ENCODE peak calls at places on chromosome 12, in nine cellular contexts. O, B, N, W, H, A, V, Y and L are unnamed samples.

GRCh38 chr12:63038361-63039100 is 103.6 kb upstream of the PPM1H start:
- DNase-seq in O (no peak), B (no peak), N (no peak), W (no peak), H (no peak), A (no peak), V (no peak), Y (no peak), L (no peak)

GRCh38 chr12:92421701-92422100 is 276.1 kb upstream of the BTG1 start:
- DNase-seq in O (no peak), B (no peak), N (peak; percentile 28), W (no peak), H (no peak), A (peak; percentile 61), V (no peak), Y (no peak), L (no peak)

GRCh38 chr12:122227341-122227740 is 1.5 kb upstream of the DIABLO start:
- DNase-seq in O (no peak), B (peak; percentile 84), N (no peak), W (no peak), H (no peak), A (no peak), V (no peak), Y (no peak), L (no peak)

GRCh38 chr12:1367731-1368285 is 226.6 kb downstream of the FBXL14 start:
- DNase-seq in O (no peak), B (no peak), N (peak; percentile 6), W (no peak), H (no peak), A (no peak), V (no peak), Y (no peak), L (no peak)

GRCh38 chr12:100741084-100741711 is 53.4 kb upstream of the ANO4 start:
- DNase-seq in O (no peak), B (no peak), N (peak; percentile 46), W (no peak), H (no peak), A (peak; percentile 26), V (no peak), Y (peak; percentile 47), L (no peak)

GRCh38 chr12:13864081-13864673 is 117.2 kb downstream of the GRIN2B start:
- DNase-seq in O (peak; percentile 86), B (peak; percentile 3), N (peak; percentile 78), W (peak; percentile 74), H (peak; percentile 69), A (peak; percentile 47), V (peak; percentile 67), Y (peak; percentile 83), L (no peak)

GRCh38 chr12:106248849-106249371 is 1.1 kb upstream of the CKAP4 start:
- DNase-seq in O (no peak), B (no peak), N (peak; percentile 54), W (no peak), H (no peak), A (peak; percentile 46), V (peak; percentile 70), Y (no peak), L (no peak)

GRCh38 chr12:30825341-30825740 is 70.6 kb upstream of the CAPRIN2 start:
- DNase-seq in O (no peak), B (no peak), N (no peak), W (no peak), H (no peak), A (no peak), V (no peak), Y (no peak), L (no peak)

GRCh38 chr12:90712671-90713070 is 242.3 kb downstream of the CCER1 start:
- DNase-seq in O (no peak), B (no peak), N (no peak), W (no peak), H (no peak), A (no peak), V (no peak), Y (no peak), L (no peak)

GRCh38 chr12:53048033-53048779 is 1.7 kb upstream of the TNS2 start:
- DNase-seq in O (peak; percentile 73), B (no peak), N (no peak), W (peak; percentile 81), H (peak; percentile 88), A (no peak), V (peak; percentile 88), Y (no peak), L (peak; percentile 64)

GRCh38 chr12:28127455-28127854 is 62.8 kb upstream of the CCDC91 start:
- DNase-seq in O (no peak), B (no peak), N (no peak), W (no peak), H (no peak), A (peak; percentile 96), V (no peak), Y (no peak), L (no peak)

GRCh38 chr12:100391856-100392255 is 35.0 kb downstream of the SLC17A8 start:
- DNase-seq in O (no peak), B (no peak), N (peak; percentile 48), W (no peak), H (no peak), A (no peak), V (no peak), Y (no peak), L (no peak)

GRCh38 chr12:1845010-1845409 is 24.6 kb downstream of the LRTM2 start:
- DNase-seq in O (no peak), B (no peak), N (no peak), W (no peak), H (no peak), A (no peak), V (peak; percentile 48), Y (no peak), L (peak; percentile 34)

GRCh38 chr12:113664224-113664681 is 192.6 kb upstream of the LHX5 start:
- DNase-seq in O (no peak), B (no peak), N (no peak), W (no peak), H (no peak), A (no peak), V (no peak), Y (peak; percentile 17), L (no peak)

GRCh38 chr12:27571463-27571862 is 47.5 kb downstream of the PPFIBP1 start:
- DNase-seq in O (no peak), B (no peak), N (peak; percentile 61), W (no peak), H (no peak), A (peak; percentile 89), V (no peak), Y (no peak), L (no peak)

GRCh38 chr12:31118347-31118830 is 44.7 kb downstream of the DDX11 start:
- DNase-seq in O (no peak), B (no peak), N (no peak), W (no peak), H (no peak), A (no peak), V (no peak), Y (peak; percentile 60), L (no peak)

DNA sequence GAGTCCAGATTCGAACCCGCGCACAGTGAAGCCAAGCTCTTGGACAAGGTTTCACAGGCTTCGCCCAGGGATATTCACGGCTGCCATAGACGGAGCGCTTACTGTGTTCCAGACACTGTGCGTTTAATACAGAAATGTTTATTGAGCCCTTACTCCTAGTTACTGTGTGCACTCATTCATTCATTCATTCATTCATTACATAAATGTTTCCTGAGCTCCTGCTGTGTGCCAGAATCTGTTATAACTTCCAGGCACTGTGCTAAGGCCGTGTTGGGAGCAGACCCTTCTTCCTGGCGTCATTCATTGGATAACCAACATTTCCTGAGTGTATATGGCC is 734 bp upstream of the MED13L start:
- DNase-seq in O (no peak), B (no peak), N (no peak), W (no peak), H (no peak), A (no peak), V (no peak), Y (no peak), L (no peak)
- H3K4me1 ChIP-seq in O (no peaks in the 10 kb centered on the region), B (peaks cover 36% of the 10 kb centered on the region), N (peaks cover 20% of the 10 kb centered on the region), W (peaks cover 47% of the 10 kb centered on the region), H (peaks cover 22% of the 10 kb centered on the region), A (peaks cover 4% of the 10 kb centered on the region), V (peaks cover 4% of the 10 kb centered on the region), Y (peaks cover 3% of the 10 kb centered on the region), L (peaks cover 20% of the 10 kb centered on the region)

GRCh38 chr12:46472893-46473633 is 100.5 kb upstream of the SLC38A2 start:
- DNase-seq in O (no peak), B (no peak), N (peak; percentile 86), W (no peak), H (no peak), A (no peak), V (no peak), Y (peak; percentile 92), L (no peak)
- H3K4me1 ChIP-seq in O (no peaks in the 10 kb centered on the region), B (peaks cover 12% of the 10 kb centered on the region), N (peaks cover 26% of the 10 kb centered on the region), W (peaks cover 53% of the 10 kb centered on the region), H (peaks cover 19% of the 10 kb centered on the region), A (peaks cover 38% of the 10 kb centered on the region), V (peaks cover 4% of the 10 kb centered on the region), Y (peaks cover 22% of the 10 kb centered on the region), L (peaks cover 65% of the 10 kb centered on the region)

GRCh38 chr12:57211791-57212700 is 4.5 kb upstream of the NXPH4 start:
- DNase-seq in O (no peak), B (no peak), N (no peak), W (no peak), H (no peak), A (no peak), V (no peak), Y (no peak), L (no peak)
- H3K4me1 ChIP-seq in O (peaks cover 33% of the 10 kb centered on the region), B (peaks cover 28% of the 10 kb centered on the region), N (no peaks in the 10 kb centered on the region), W (peaks cover 70% of the 10 kb centered on the region), H (peaks cover 34% of the 10 kb centered on the region), A (peaks cover 10% of the 10 kb centered on the region), V (peaks cover 9% of the 10 kb centered on the region), Y (peaks cover 23% of the 10 kb centered on the region), L (no peaks in the 10 kb centered on the region)

GRCh38 chr12:108837680-108838079 is 19.7 kb downstream of the SSH1 start:
- DNase-seq in O (no peak), B (no peak), N (no peak), W (no peak), H (no peak), A (no peak), V (no peak), Y (no peak), L (no peak)
- H3K4me1 ChIP-seq in O (peaks cover 3% of the 10 kb centered on the region), B (peaks cover 24% of the 10 kb centered on the region), N (peaks cover 40% of the 10 kb centered on the region), W (peaks cover 98% of the 10 kb centered on the region), H (peaks cover 83% of the 10 kb centered on the region), A (peaks cover 85% of the 10 kb centered on the region), V (peaks cover 40% of the 10 kb centered on the region), Y (peaks cover 55% of the 10 kb centered on the region), L (peaks cover 56% of the 10 kb centered on the region)

DNA sequence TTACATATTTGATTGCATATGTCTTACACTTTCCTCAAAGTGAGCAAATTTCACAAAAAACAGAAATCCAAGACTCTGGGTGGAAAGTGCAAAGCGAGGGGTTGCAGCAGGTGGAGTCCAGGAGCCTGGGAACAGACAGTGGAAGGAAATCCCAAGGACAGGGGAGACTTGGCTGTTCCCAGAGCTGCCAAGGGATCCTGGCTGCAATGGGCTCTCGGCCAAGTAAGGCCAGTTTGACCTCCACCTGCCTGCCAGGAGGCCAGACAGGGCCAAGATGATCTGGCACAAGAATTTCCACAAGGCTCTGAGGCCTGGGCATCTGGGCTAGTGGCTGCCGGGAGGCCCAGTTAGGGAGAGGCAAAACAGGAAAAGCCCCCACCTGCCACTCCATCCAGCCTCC is 16.6 kb downstream of the SCARB1 start:
- DNase-seq in O (no peak), B (no peak), N (no peak), W (peak; percentile 41), H (no peak), A (no peak), V (no peak), Y (no peak), L (no peak)
- H3K4me1 ChIP-seq in O (no peaks in the 10 kb centered on the region), B (no peaks in the 10 kb centered on the region), N (peaks cover 7% of the 10 kb centered on the region), W (peaks cover 47% of the 10 kb centered on the region), H (peaks cover 18% of the 10 kb centered on the region), A (peaks cover 2% of the 10 kb centered on the region), V (no peaks in the 10 kb centered on the region), Y (no peaks in the 10 kb centered on the region), L (no peaks in the 10 kb centered on the region)